ENCODE peak calls at places on chromosomes 11 and 22, in five cellular contexts. K is IMR-90; Q is sigmoid colon; I is CD8-positive, alpha-beta T cell; Y is cardiac muscle cell. H is an unnamed sample. For H3K4me1, the result is how much of the 10 kb centered on the place peaks cover.

GRCh38 chr11:45922425-45923082 is at the start of gene LARGE2:
- DNase-seq in I (no peak), Y (no peak), Q (no peak), K (no peak), H (no peak)

GRCh38 chr11:124199702-124200101 is 16.6 kb downstream of the OR10D3 start:
- DNase-seq in Y (no peak), Q (no peak), I (no peak), K (peak), H (no peak)

GRCh38 chr11:127470485-127470884 is 469.9 kb upstream of the KIRREL3 start:
- DNase-seq in I (no peak), Q (no peak), Y (no peak), K (no peak), H (no peak)

GRCh38 chr11:5712507-5712906 is 22.9 kb downstream of the TRIM22 start:
- DNase-seq in K (peak), Y (peak), I (no peak), Q (no peak), H (no peak)

GRCh38 chr22:29016067-29016938 is 45.3 kb downstream of the C22orf31 start:
- DNase-seq in I (no peak), Q (no peak), Y (no peak), K (no peak), H (no peak)

GRCh38 chr11:115665345-115665901 is 161.2 kb upstream of the CADM1 start:
- DNase-seq in K (no peak), Y (no peak), I (no peak), Q (peak), H (no peak)

GRCh38 chr11:34809191-34810106 is 106.7 kb downstream of the APIP start:
- DNase-seq in K (peak), I (no peak), Y (peak), Q (no peak), H (no peak)

GRCh38 chr11:133905677-133906156 is 51.1 kb downstream of the IGSF9B start:
- DNase-seq in Y (no peak), I (no peak), Q (peak), K (no peak), H (peak)

GRCh38 chr11:99739464-99740089 is 718.8 kb downstream of the CNTN5 start:
- DNase-seq in K (peak), Q (no peak), Y (peak), I (no peak), H (peak)

GRCh38 chr22:46491936-46492335 is 45.5 kb downstream of the CELSR1 start:
- DNase-seq in I (no peak), Q (no peak), Y (no peak), K (peak), H (peak)

GRCh38 chr11:62012451-62013265 is 45.2 kb upstream of the FTH1 start:
- DNase-seq in Y (peak), K (peak), I (no peak), Q (no peak), H (no peak)

GRCh38 chr11:117826360-117826635 is 1.8 kb upstream of the FXYD2 start:
- DNase-seq in K (no peak), Y (no peak), I (no peak), Q (peak), H (no peak)
- H3K4me3 ChIP-seq in K (no peak), Y (no peak), I (no peak), Q (no peak), H (no peak)

DNA sequence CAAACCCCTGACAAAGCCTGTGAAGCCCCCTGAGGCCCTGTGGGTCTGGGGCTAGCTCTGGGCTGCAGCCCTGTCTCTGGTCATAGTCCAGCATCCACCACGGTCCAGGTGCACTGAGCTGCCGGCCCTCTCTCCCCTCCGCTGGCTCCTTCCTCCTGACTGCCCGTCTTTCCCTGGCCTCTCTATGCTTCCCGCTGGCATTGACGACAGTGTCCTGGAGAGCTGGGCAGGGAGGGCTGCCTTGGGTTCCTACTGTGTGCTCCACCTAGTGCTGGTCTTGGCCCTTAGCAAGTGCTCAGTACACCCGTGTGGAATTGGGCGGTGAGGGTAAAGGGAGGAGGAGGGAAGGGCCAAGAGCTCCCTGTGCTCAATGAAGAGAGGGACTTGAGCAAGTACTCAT is 868 bp upstream of the MYEOV start:
- DNase-seq in Q (no peak), Y (no peak), I (no peak), K (no peak), H (no peak)
- TF ChIP-seq CTCF in Q (no peak), Y (no peak), I (no peak), K (no peak), H (no peak)

GRCh38 chr11:12694182-12694531 is 19.9 kb downstream of the TEAD1 start:
- DNase-seq in Q (no peak), I (no peak), Y (no peak), K (peak), H (no peak)

GRCh38 chr11:12691473-12691872 is 17.3 kb downstream of the TEAD1 start:
- DNase-seq in Q (no peak), Y (no peak), I (no peak), K (peak), H (no peak)

GRCh38 chr11:12693485-12694181 is 19.4 kb downstream of the TEAD1 start:
- DNase-seq in I (no peak), Y (peak), Q (peak), K (peak), H (no peak)

GRCh38 chr11:12693075-12693473 is 18.9 kb downstream of the TEAD1 start:
- DNase-seq in K (no peak), Y (no peak), Q (no peak), I (no peak), H (no peak)

DNA sequence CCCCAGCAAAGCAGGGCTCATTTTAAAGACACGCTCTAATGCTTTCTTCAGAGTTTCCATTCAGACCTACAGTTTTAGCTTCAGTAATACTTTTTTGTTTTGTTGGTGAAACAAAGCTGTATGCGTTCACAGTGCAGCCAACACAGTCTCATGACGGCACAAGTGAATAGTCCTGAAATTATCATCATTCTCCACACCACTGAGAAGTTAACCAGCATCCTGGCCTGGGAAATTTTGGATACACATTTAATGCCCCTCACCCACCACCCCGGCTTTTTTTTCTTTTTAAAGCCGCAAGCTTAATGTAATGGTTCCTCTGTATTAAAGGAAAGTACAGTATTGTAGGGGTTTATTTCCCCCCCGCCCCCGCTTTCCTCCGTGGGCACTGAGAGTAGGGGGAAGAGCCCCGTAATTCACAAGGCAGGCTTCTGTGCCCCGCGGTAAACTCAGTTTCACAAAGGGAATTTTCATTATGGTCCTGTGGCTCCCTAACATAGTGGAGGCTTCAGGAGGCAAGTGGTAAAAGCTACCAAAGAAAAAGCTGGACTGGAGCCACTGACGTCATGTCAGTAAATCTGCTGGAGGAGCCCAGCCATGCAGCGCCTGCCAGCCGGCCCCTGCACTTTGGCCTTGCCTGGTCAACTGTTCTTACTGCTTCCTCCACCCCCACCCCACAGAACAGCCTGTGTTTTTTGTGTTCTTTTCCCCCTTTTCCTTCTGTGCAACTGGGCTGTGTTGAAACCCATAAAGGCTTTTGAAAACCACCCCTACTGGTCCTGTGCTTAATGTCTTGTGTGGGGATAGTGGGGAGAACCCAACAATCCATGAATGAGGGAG is 18.2 kb downstream of the TEAD1 start:
- DNase-seq in I (no peak), Y (peak), Q (peak), K (peak), H (peak)
- H3K4me1 ChIP-seq in I (under half), Y (half or more), Q (half or more), K (half or more), H (under half)

DNA sequence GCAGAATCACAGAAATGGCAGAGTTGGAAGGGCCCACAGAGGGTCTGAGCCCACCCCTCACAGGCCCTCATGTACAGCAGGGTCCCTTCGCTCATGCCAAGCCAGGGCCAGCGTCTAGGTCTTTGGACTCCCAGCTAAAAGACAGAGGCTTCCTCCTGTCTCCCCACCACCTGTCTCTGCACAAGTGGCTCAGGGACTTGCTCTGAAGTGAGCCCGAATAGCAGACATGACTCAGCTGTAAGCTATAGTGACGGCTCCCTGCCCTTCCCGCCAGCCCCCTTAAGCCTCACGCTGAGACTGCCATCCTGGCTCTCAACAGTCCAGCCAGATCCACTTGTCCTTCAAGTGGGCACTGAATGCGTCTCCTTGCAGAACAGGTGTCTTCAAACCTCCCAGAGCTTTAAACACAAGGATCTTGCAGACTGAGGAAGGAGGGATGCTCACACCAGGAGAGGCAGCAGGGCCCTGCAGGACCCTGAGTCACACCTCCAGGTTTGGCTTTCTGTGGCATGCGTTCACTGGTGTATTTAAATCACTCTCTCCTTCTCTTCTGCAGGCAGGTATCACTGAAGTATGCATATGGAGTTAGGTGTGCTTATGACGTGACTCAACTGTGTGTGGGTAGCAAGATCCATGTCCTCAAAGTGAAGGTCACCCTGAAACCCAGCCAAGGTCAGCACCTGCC is 154.9 kb downstream of the CACNA1I start:
- DNase-seq in K (no peak), I (no peak), Y (no peak), Q (no peak), H (no peak)
- H3K4me3 ChIP-seq in K (no peak), I (no peak), Y (no peak), Q (no peak), H (no peak)

GRCh38 chr22:47775191-47775590 is 1012.7 kb downstream of the TBC1D22A start:
- DNase-seq in Y (no peak), I (no peak), K (no peak), Q (no peak), H (no peak)

GRCh38 chr22:47777426-47777825 is 1015.0 kb downstream of the TBC1D22A start:
- DNase-seq in K (no peak), I (no peak), Q (no peak), Y (no peak), H (no peak)

GRCh38 chr22:47778160-47778658 is 1015.8 kb downstream of the TBC1D22A start:
- DNase-seq in Q (no peak), I (no peak), K (no peak), Y (no peak), H (no peak)

GRCh38 chr22:47775686-47776085 is 1013.2 kb downstream of the TBC1D22A start:
- DNase-seq in I (no peak), Y (no peak), Q (no peak), K (no peak), H (no peak)

GRCh38 chr22:47776329-47776728 is 1013.9 kb downstream of the TBC1D22A start:
- DNase-seq in Q (no peak), K (no peak), Y (no peak), I (no peak), H (no peak)
- TF ChIP-seq CTCF in Q (no peak), K (no peak), Y (no peak), I (no peak), H (no peak)

DNA sequence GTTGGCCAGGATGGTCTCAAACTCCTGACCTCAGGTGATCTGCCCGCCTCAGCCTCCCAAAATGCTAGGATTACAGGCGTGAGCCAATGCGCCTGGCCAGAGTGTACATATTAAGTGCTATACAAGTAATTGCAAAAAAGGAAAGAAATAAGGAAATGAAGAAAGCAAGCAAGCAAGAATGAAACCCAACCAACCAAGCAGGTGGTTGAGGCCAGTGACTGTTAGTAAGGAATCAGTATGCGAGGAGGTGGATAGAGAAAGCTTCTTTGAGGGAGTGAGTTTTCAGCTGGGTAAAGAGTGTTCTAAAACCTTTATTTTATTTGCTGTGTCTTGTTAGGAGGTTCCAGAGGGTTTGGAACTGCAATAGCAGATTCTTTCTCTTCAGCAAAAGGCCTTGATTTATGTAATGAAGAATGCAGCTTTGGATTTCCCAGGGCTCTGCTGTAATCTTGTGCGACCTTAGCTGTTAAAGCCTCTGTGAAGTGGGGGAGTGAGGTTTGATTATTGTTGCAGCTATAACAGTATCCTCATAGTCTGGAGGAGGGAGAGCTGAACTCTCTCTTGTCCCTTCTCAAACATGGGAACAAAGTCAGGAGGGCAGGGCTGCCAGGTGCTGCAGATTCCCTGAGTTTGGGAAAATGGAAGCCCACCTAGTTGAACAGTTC is 5.7 kb downstream of the AMPD3 start:
- DNase-seq in Q (no peak), K (no peak), Y (no peak), I (no peak), H (no peak)
- H3K4me1 ChIP-seq in Q (under half), K (under half), Y (under half), I (under half), H (under half)

GRCh38 chr11:70091651-70092050 is 13.5 kb downstream of the ANO1 start:
- DNase-seq in Y (no peak), K (no peak), I (no peak), Q (no peak), H (no peak)
- H3K4me3 ChIP-seq in Y (no peak), K (no peak), I (no peak), Q (no peak), H (no peak)

DNA sequence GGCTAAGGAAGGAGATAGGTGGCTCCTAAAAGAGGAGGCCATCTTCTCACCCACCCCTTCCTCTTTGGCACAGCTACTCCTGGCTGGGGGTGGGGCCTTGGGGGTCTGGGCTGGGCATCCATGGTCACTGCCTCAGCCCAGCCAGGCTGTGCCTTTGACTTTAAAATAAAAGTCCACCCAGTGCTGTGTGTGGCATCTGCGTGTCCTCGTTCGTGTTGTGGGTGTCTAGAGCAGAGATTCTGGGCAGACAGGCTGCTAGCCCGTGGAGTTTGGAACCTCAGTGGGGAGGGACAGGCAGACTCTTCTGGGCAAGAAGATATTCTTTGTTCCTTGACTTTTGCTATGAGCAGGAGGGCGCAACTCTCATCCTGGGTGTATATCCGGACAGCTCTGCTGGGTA is 13.1 kb downstream of the RPS6KA4 start:
- DNase-seq in K (no peak), I (no peak), Q (no peak), Y (no peak), H (no peak)
- TF ChIP-seq CTCF in K (no peak), I (no peak), Q (no peak), Y (no peak), H (no peak)

H was measured in BE2C.